ENCODE peak calls at places on chromosome 16, in eight cellular contexts. A is C1 segment of cervical spinal cord; B is EL; U is Caki2; P is NCI-H524; H is AG08395; N is GM19239; L is activated effector memory CD4-positive, alpha-beta T cell treated with Interleukin-2 at 50 U/mL for 16 hours. I is an unnamed sample.

GRCh38 chr16:1919680-1919998 is 1.4 kb upstream of the HS3ST6 start:
- DNase-seq in H (no peak), P (no peak), A (no peak), L (no peak), N (no peak), U (no peak), B (no peak), I (no peak)

GRCh38 chr16:56488035-56488434 is 31.8 kb downstream of the BBS2 start:
- DNase-seq in A (no peak), N (no peak), U (no peak), H (no peak), L (no peak), P (no peak), B (no peak), I (no peak)

GRCh38 chr16:29983420-29984136 is 9.9 kb downstream of the TAOK2 start:
- DNase-seq in L (no peak), H (no peak), U (no peak), P (no peak), B (no peak), A (no peak), N (no peak), I (no peak)

GRCh38 chr16:11392041-11392581 is 46.9 kb downstream of the RMI2 start:
- DNase-seq in B (no peak), H (no peak), A (no peak), P (no peak), N (no peak), U (no peak), L (no peak), I (peak; percentile 16)

GRCh38 chr16:879986-880385 is 79.5 kb upstream of the GNG13 start:
- DNase-seq in P (no peak), U (no peak), A (no peak), N (no peak), L (no peak), B (no peak), H (no peak), I (no peak)

GRCh38 chr16:75250089-75250808 is 1.2 kb downstream of the BCAR1 start:
- DNase-seq in B (peak; percentile 46), H (peak; percentile 42), L (no peak), P (no peak), A (no peak), U (no peak), N (no peak), I (no peak)

GRCh38 chr16:19824216-19824615 is 60.4 kb downstream of the GPRC5B start:
- DNase-seq in H (no peak), A (no peak), N (no peak), U (no peak), P (no peak), L (no peak), B (no peak), I (no peak)

GRCh38 chr16:52861614-52862022 is 191.1 kb downstream of the CHD9NB start:
- DNase-seq in B (no peak), P (peak; percentile 78), N (no peak), U (peak; percentile 2), A (no peak), L (no peak), H (no peak), I (no peak)

GRCh38 chr16:70473446-70474319 is 19.3 kb downstream of the FCSK start:
- DNase-seq in L (no peak), B (no peak), H (no peak), P (no peak), N (no peak), A (no peak), U (no peak), I (no peak)

GRCh38 chr16:84268661-84269060 is 26.0 kb upstream of the WFDC1 start:
- DNase-seq in B (no peak), U (peak; percentile 34), N (no peak), H (no peak), A (no peak), L (no peak), P (peak; percentile 94), I (no peak)

GRCh38 chr16:58492066-58492465 is 7.9 kb upstream of the NDRG4 start:
- DNase-seq in P (peak; percentile 53), A (no peak), B (no peak), U (no peak), H (no peak), L (no peak), N (no peak), I (no peak)

GRCh38 chr16:46620265-46621005 is 744 bp downstream of the SHCBP1 start:
- DNase-seq in N (no peak), B (peak; percentile 52), A (no peak), U (peak; percentile 8), L (no peak), P (no peak), H (peak; percentile 35), I (no peak)

GRCh38 chr16:71426069-71426879 is 15.6 kb downstream of the TLE7 start:
- DNase-seq in B (peak; percentile 89), P (peak; percentile 96), A (no peak), L (no peak), U (no peak), H (peak; percentile 45), N (no peak), I (peak; percentile 66)

GRCh38 chr16:89022051-89022836 is 45.2 kb upstream of the CBFA2T3 start:
- DNase-seq in A (no peak), U (no peak), N (no peak), L (no peak), H (no peak), B (no peak), P (no peak), I (no peak)

GRCh38 chr16:391885-392335 is 5.1 kb upstream of the NME4 start:
- DNase-seq in P (peak; percentile 32), N (no peak), A (no peak), H (peak; percentile 68), U (peak; percentile 71), L (peak; percentile 53), B (peak; percentile 83), I (peak; percentile 73)

GRCh38 chr16:69234460-69234859 is 47.5 kb downstream of the SNTB2 start:
- DNase-seq in B (no peak), N (no peak), L (no peak), A (no peak), U (no peak), P (no peak), H (no peak), I (no peak)

GRCh38 chr16:58028168-58028455 is 2.6 kb downstream of the MMP15 start:
- DNase-seq in B (no peak), U (no peak), P (no peak), L (no peak), N (no peak), H (no peak), A (no peak), I (no peak)

I was measured in GM12891.